ENCODE peak calls at places on chromosomes 1 and 21, in seven cellular contexts. One of them, this sample, is unnamed.

GRCh38 chr1:7862211-7863060 is 9.6 kb upstream of the UTS2 start:
- DNase-seq in stimulated activated CD8-positive, alpha-beta memory T cell treated with anti-CD3 and anti-CD28 coated beads, Interleukin-15, amount 100 ng/mL, for 4 hours: no peak
- DNase-seq in stimulated activated CD4-positive, alpha-beta T cell treated with anti-CD3 and anti-CD28 coated beads, Interleukin-4, amount 100 ng/mL, for 48 hours: no peak
- DNase-seq in astrocyte of the spinal cord: no peak
- DNase-seq in NCI-H526 treated with DMSO at 0.1 percent for 48 hours: no peak
- DNase-seq in AG08396: no peak
- DNase-seq in CD8-positive, alpha-beta T cell: no peak
- DNase-seq in this sample: no peak

GRCh38 chr1:151058682-151059341 is 610 bp downstream of the CDC42SE1 start:
- DNase-seq in stimulated activated CD8-positive, alpha-beta memory T cell treated with anti-CD3 and anti-CD28 coated beads, Interleukin-15, amount 100 ng/mL, for 4 hours: no peak
- DNase-seq in stimulated activated CD4-positive, alpha-beta T cell treated with anti-CD3 and anti-CD28 coated beads, Interleukin-4, amount 100 ng/mL, for 48 hours: no peak
- DNase-seq in astrocyte of the spinal cord: no peak
- DNase-seq in NCI-H526 treated with DMSO at 0.1 percent for 48 hours: peak; percentile 88
- DNase-seq in AG08396: peak; percentile 15
- DNase-seq in CD8-positive, alpha-beta T cell: peak; percentile 53
- DNase-seq in this sample: peak; percentile 79

GRCh38 chr21:38505654-38506523 is 7.6 kb upstream of the ERG start:
- DNase-seq in stimulated activated CD8-positive, alpha-beta memory T cell treated with anti-CD3 and anti-CD28 coated beads, Interleukin-15, amount 100 ng/mL, for 4 hours: no peak
- DNase-seq in stimulated activated CD4-positive, alpha-beta T cell treated with anti-CD3 and anti-CD28 coated beads, Interleukin-4, amount 100 ng/mL, for 48 hours: no peak
- DNase-seq in astrocyte of the spinal cord: peak; percentile 78
- DNase-seq in NCI-H526 treated with DMSO at 0.1 percent for 48 hours: peak; percentile 49
- DNase-seq in AG08396: peak; percentile 46
- DNase-seq in CD8-positive, alpha-beta T cell: no peak
- DNase-seq in this sample: peak; percentile 25

GRCh38 chr1:235763962-235764361 is 102.7 kb downstream of the LYST start:
- DNase-seq in stimulated activated CD8-positive, alpha-beta memory T cell treated with anti-CD3 and anti-CD28 coated beads, Interleukin-15, amount 100 ng/mL, for 4 hours: no peak
- DNase-seq in stimulated activated CD4-positive, alpha-beta T cell treated with anti-CD3 and anti-CD28 coated beads, Interleukin-4, amount 100 ng/mL, for 48 hours: no peak
- DNase-seq in astrocyte of the spinal cord: no peak
- DNase-seq in NCI-H526 treated with DMSO at 0.1 percent for 48 hours: no peak
- DNase-seq in AG08396: no peak
- DNase-seq in CD8-positive, alpha-beta T cell: no peak
- DNase-seq in this sample: no peak

GRCh38 chr1:198179556-198179981 is 22.8 kb downstream of the NEK7 start:
- DNase-seq in stimulated activated CD8-positive, alpha-beta memory T cell treated with anti-CD3 and anti-CD28 coated beads, Interleukin-15, amount 100 ng/mL, for 4 hours: no peak
- DNase-seq in stimulated activated CD4-positive, alpha-beta T cell treated with anti-CD3 and anti-CD28 coated beads, Interleukin-4, amount 100 ng/mL, for 48 hours: no peak
- DNase-seq in astrocyte of the spinal cord: peak; percentile 87
- DNase-seq in NCI-H526 treated with DMSO at 0.1 percent for 48 hours: no peak
- DNase-seq in AG08396: no peak
- DNase-seq in CD8-positive, alpha-beta T cell: no peak
- DNase-seq in this sample: no peak

GRCh38 chr1:168112673-168113305 is 23.9 kb downstream of the GPR161 start:
- DNase-seq in stimulated activated CD8-positive, alpha-beta memory T cell treated with anti-CD3 and anti-CD28 coated beads, Interleukin-15, amount 100 ng/mL, for 4 hours: no peak
- DNase-seq in stimulated activated CD4-positive, alpha-beta T cell treated with anti-CD3 and anti-CD28 coated beads, Interleukin-4, amount 100 ng/mL, for 48 hours: peak; percentile 58
- DNase-seq in astrocyte of the spinal cord: peak; percentile 86
- DNase-seq in NCI-H526 treated with DMSO at 0.1 percent for 48 hours: no peak
- DNase-seq in AG08396: peak; percentile 63
- DNase-seq in CD8-positive, alpha-beta T cell: no peak
- DNase-seq in this sample: no peak

GRCh38 chr1:65832296-65832695 is 39.6 kb downstream of the PDE4B start:
- DNase-seq in stimulated activated CD8-positive, alpha-beta memory T cell treated with anti-CD3 and anti-CD28 coated beads, Interleukin-15, amount 100 ng/mL, for 4 hours: no peak
- DNase-seq in stimulated activated CD4-positive, alpha-beta T cell treated with anti-CD3 and anti-CD28 coated beads, Interleukin-4, amount 100 ng/mL, for 48 hours: no peak
- DNase-seq in astrocyte of the spinal cord: peak; percentile 57
- DNase-seq in NCI-H526 treated with DMSO at 0.1 percent for 48 hours: no peak
- DNase-seq in AG08396: peak; percentile 23
- DNase-seq in CD8-positive, alpha-beta T cell: no peak
- DNase-seq in this sample: no peak

GRCh38 chr1:42669936-42670335 is 11.7 kb downstream of the PPIH start:
- DNase-seq in stimulated activated CD8-positive, alpha-beta memory T cell treated with anti-CD3 and anti-CD28 coated beads, Interleukin-15, amount 100 ng/mL, for 4 hours: no peak
- DNase-seq in stimulated activated CD4-positive, alpha-beta T cell treated with anti-CD3 and anti-CD28 coated beads, Interleukin-4, amount 100 ng/mL, for 48 hours: no peak
- DNase-seq in astrocyte of the spinal cord: no peak
- DNase-seq in NCI-H526 treated with DMSO at 0.1 percent for 48 hours: no peak
- DNase-seq in AG08396: no peak
- DNase-seq in CD8-positive, alpha-beta T cell: no peak
- DNase-seq in this sample: no peak

GRCh38 chr1:99472893-99473292 is 173.0 kb upstream of the PALMD start:
- DNase-seq in stimulated activated CD8-positive, alpha-beta memory T cell treated with anti-CD3 and anti-CD28 coated beads, Interleukin-15, amount 100 ng/mL, for 4 hours: no peak
- DNase-seq in stimulated activated CD4-positive, alpha-beta T cell treated with anti-CD3 and anti-CD28 coated beads, Interleukin-4, amount 100 ng/mL, for 48 hours: no peak
- DNase-seq in astrocyte of the spinal cord: no peak
- DNase-seq in NCI-H526 treated with DMSO at 0.1 percent for 48 hours: no peak
- DNase-seq in AG08396: no peak
- DNase-seq in CD8-positive, alpha-beta T cell: no peak
- DNase-seq in this sample: no peak

GRCh38 chr1:8095584-8095983 is 69.5 kb upstream of the ERRFI1 start:
- DNase-seq in stimulated activated CD8-positive, alpha-beta memory T cell treated with anti-CD3 and anti-CD28 coated beads, Interleukin-15, amount 100 ng/mL, for 4 hours: no peak
- DNase-seq in stimulated activated CD4-positive, alpha-beta T cell treated with anti-CD3 and anti-CD28 coated beads, Interleukin-4, amount 100 ng/mL, for 48 hours: no peak
- DNase-seq in astrocyte of the spinal cord: no peak
- DNase-seq in NCI-H526 treated with DMSO at 0.1 percent for 48 hours: no peak
- DNase-seq in AG08396: no peak
- DNase-seq in CD8-positive, alpha-beta T cell: no peak
- DNase-seq in this sample: no peak

GRCh38 chr1:179823693-179824092 is 53.9 kb downstream of the TOR1AIP2 start:
- DNase-seq in stimulated activated CD8-positive, alpha-beta memory T cell treated with anti-CD3 and anti-CD28 coated beads, Interleukin-15, amount 100 ng/mL, for 4 hours: no peak
- DNase-seq in stimulated activated CD4-positive, alpha-beta T cell treated with anti-CD3 and anti-CD28 coated beads, Interleukin-4, amount 100 ng/mL, for 48 hours: no peak
- DNase-seq in astrocyte of the spinal cord: no peak
- DNase-seq in NCI-H526 treated with DMSO at 0.1 percent for 48 hours: no peak
- DNase-seq in AG08396: no peak
- DNase-seq in CD8-positive, alpha-beta T cell: no peak
- DNase-seq in this sample: no peak

GRCh38 chr1:39754906-39755504 is 16.1 kb downstream of the OXCT2 start:
- DNase-seq in stimulated activated CD8-positive, alpha-beta memory T cell treated with anti-CD3 and anti-CD28 coated beads, Interleukin-15, amount 100 ng/mL, for 4 hours: no peak
- DNase-seq in stimulated activated CD4-positive, alpha-beta T cell treated with anti-CD3 and anti-CD28 coated beads, Interleukin-4, amount 100 ng/mL, for 48 hours: no peak
- DNase-seq in astrocyte of the spinal cord: peak; percentile 17
- DNase-seq in NCI-H526 treated with DMSO at 0.1 percent for 48 hours: no peak
- DNase-seq in AG08396: no peak
- DNase-seq in CD8-positive, alpha-beta T cell: no peak
- DNase-seq in this sample: peak; percentile 14

GRCh38 chr1:230711245-230711644 is 2.7 kb downstream of the AGT start:
- DNase-seq in stimulated activated CD8-positive, alpha-beta memory T cell treated with anti-CD3 and anti-CD28 coated beads, Interleukin-15, amount 100 ng/mL, for 4 hours: no peak
- DNase-seq in stimulated activated CD4-positive, alpha-beta T cell treated with anti-CD3 and anti-CD28 coated beads, Interleukin-4, amount 100 ng/mL, for 48 hours: no peak
- DNase-seq in astrocyte of the spinal cord: no peak
- DNase-seq in NCI-H526 treated with DMSO at 0.1 percent for 48 hours: no peak
- DNase-seq in AG08396: no peak
- DNase-seq in CD8-positive, alpha-beta T cell: no peak
- DNase-seq in this sample: no peak

This sample was measured in LNCaP clone FGC.